ENCODE peak calls at places on chromosomes 2 and 18, in eight cellular contexts. T is bronchial epithelial cell, P is heart left ventricle, J is body of pancreas, Z is kidney epithelial cell, E is psoas muscle, Y is AG04450, K is AG10803. V is an unnamed sample.
A peak's percentile ranks its signal among the peaks of the same experiment; 100 is the strongest.

GRCh38 chr2:236715511-236715961 is 145.9 kb downstream of the ACKR3 start:
- DNase-seq in Z (no peak), E (peak; percentile 76), P (no peak), J (no peak), K (peak; percentile 22), T (no peak), Y (no peak), V (no peak)

GRCh38 chr18:58991127-58991798 is 126.6 kb downstream of the ZNF532 start:
- DNase-seq in Y (no peak), Z (no peak), K (no peak), T (peak; percentile 74), E (no peak), J (no peak), P (no peak), V (peak; percentile 48)

GRCh38 chr18:1014496-1014895 is 109.8 kb downstream of the ADCYAP1 start:
- DNase-seq in K (peak; percentile 51), Z (no peak), E (no peak), T (no peak), P (no peak), Y (no peak), J (no peak), V (no peak)

GRCh38 chr2:45588158-45588829 is 22.8 kb downstream of the SRBD1 start:
- DNase-seq in J (no peak), P (no peak), Y (no peak), E (no peak), K (no peak), T (no peak), Z (no peak), V (no peak)

GRCh38 chr2:31003717-31004116 is 134.5 kb downstream of the GALNT14 start:
- DNase-seq in Y (no peak), T (no peak), Z (no peak), J (no peak), P (no peak), E (no peak), K (no peak), V (no peak)

GRCh38 chr18:13638684-13639083 is 87.7 kb downstream of the FAM210A start:
- DNase-seq in Z (no peak), T (no peak), Y (no peak), P (no peak), E (no peak), K (no peak), J (no peak), V (no peak)

GRCh38 chr2:231676243-231676642 is 32.1 kb upstream of the PTMA start:
- DNase-seq in Z (no peak), T (no peak), E (no peak), K (no peak), P (no peak), Y (no peak), J (no peak), V (no peak)

GRCh38 chr2:156129227-156129626 is 203.3 kb downstream of the NR4A2 start:
- DNase-seq in K (no peak), Z (no peak), P (no peak), T (no peak), J (no peak), E (no peak), Y (no peak), V (no peak)

GRCh38 chr2:61906187-61906470 is 655 bp downstream of the COMMD1 start:
- DNase-seq in Z (no peak), E (no peak), K (no peak), P (no peak), J (no peak), Y (no peak), T (no peak), V (no peak)

GRCh38 chr2:32900246-32901000 is 46.3 kb upstream of the LTBP1 start:
- DNase-seq in J (no peak), Z (no peak), K (no peak), Y (no peak), P (no peak), E (no peak), T (no peak), V (no peak)

GRCh38 chr2:45274190-45274926 is 265.1 kb upstream of the SIX2 start:
- DNase-seq in E (no peak), J (peak; percentile 88), Y (no peak), P (no peak), Z (no peak), T (no peak), K (no peak), V (no peak)

GRCh38 chr2:236856856-236857616 is 228.7 kb upstream of the COPS8 start:
- DNase-seq in Y (no peak), Z (no peak), P (no peak), T (no peak), E (no peak), K (no peak), J (no peak), V (no peak)

GRCh38 chr2:190563109-190563508 is 28.6 kb upstream of the NEMP2 start:
- DNase-seq in Y (no peak), P (no peak), J (no peak), Z (peak; percentile 45), K (no peak), T (peak; percentile 25), E (no peak), V (peak; percentile 36)

GRCh38 chr2:233062447-233062842 is 2.3 kb downstream of the INPP5D start:
- DNase-seq in E (no peak), P (peak; percentile 61), Z (no peak), T (no peak), J (no peak), K (no peak), Y (no peak), V (no peak)

GRCh38 chr2:101758001-101758400 is 60.5 kb downstream of the MAP4K4 start:
- DNase-seq in J (no peak), E (no peak), P (no peak), Z (no peak), Y (no peak), T (no peak), K (peak; percentile 36), V (no peak)

GRCh38 chr2:122070241-122070731 is 314.8 kb downstream of the TSN start:
- DNase-seq in Y (no peak), E (no peak), K (peak; percentile 24), T (no peak), J (no peak), Z (no peak), P (no peak), V (no peak)

GRCh38 chr2:42928161-42928691 is 135.8 kb upstream of the HAAO start:
- DNase-seq in J (no peak), Y (no peak), P (no peak), K (no peak), E (no peak), Z (no peak), T (no peak), V (no peak)

GRCh38 chr2:149090706-149091105 is 52.2 kb downstream of the LYPD6B start:
- DNase-seq in J (no peak), E (no peak), P (no peak), Z (no peak), K (peak; percentile 80), Y (no peak), T (no peak), V (no peak)

GRCh38 chr2:237097326-237097910 is 11.7 kb downstream of the COPS8 start:
- DNase-seq in Y (no peak), K (peak; percentile 46), Z (no peak), T (peak; percentile 24), P (no peak), E (no peak), J (no peak), V (no peak)

GRCh38 chr2:25165992-25166618 is 2.3 kb downstream of the POMC start:
- DNase-seq in Z (no peak), Y (no peak), J (peak; percentile 70), P (no peak), E (peak; percentile 66), T (no peak), K (no peak), V (peak; percentile 36)

GRCh38 chr2:195660265-195660890 is 3.4 kb downstream of the SLC39A10 start:
- DNase-seq in E (no peak), T (peak; percentile 62), P (no peak), Y (peak; percentile 66), Z (no peak), K (peak; percentile 71), J (peak; percentile 74), V (peak; percentile 78)

GRCh38 chr18:9547767-9548166 is 66.6 kb downstream of the PPP4R1 start:
- DNase-seq in Z (no peak), K (no peak), Y (no peak), T (no peak), P (no peak), E (no peak), J (no peak), V (no peak)

GRCh38 chr18:9546468-9546867 is 67.9 kb downstream of the PPP4R1 start:
- DNase-seq in Y (no peak), J (no peak), K (no peak), E (no peak), T (no peak), P (no peak), Z (no peak), V (no peak)

GRCh38 chr18:9552189-9552588 is 62.2 kb downstream of the PPP4R1 start:
- DNase-seq in T (no peak), J (no peak), K (peak; percentile 34), Y (no peak), Z (no peak), E (no peak), P (no peak), V (no peak)

GRCh38 chr18:9550413-9550812 is 63.9 kb downstream of the PPP4R1 start:
- DNase-seq in P (no peak), Y (no peak), T (no peak), J (no peak), Z (no peak), E (no peak), K (no peak), V (no peak)

GRCh38 chr18:9549405-9549804 is 65.0 kb downstream of the PPP4R1 start:
- DNase-seq in J (no peak), E (no peak), Z (no peak), Y (no peak), K (no peak), P (no peak), T (no peak), V (no peak)
- TF ChIP-seq CTCF in J (peak; percentile 29), E (no peak), Z (peak; percentile 18), Y (peak; percentile 21), K (no peak), P (no peak), T (no peak), V (peak; percentile 18)

GRCh38 chr2:174977364-174977763 is 27.8 kb downstream of the CHN1 start:
- DNase-seq in T (peak; percentile 20), P (no peak), J (no peak), Y (no peak), Z (no peak), K (no peak), E (no peak), V (peak; percentile 64)
- H3K4me3 ChIP-seq in T (no peak overlapping the region), P (no peak overlapping the region), J (no peak overlapping the region), Y (no peak overlapping the region), Z (no peak overlapping the region), K (no peak overlapping the region), E (no peak overlapping the region), V (no peak overlapping the region)

DNA sequence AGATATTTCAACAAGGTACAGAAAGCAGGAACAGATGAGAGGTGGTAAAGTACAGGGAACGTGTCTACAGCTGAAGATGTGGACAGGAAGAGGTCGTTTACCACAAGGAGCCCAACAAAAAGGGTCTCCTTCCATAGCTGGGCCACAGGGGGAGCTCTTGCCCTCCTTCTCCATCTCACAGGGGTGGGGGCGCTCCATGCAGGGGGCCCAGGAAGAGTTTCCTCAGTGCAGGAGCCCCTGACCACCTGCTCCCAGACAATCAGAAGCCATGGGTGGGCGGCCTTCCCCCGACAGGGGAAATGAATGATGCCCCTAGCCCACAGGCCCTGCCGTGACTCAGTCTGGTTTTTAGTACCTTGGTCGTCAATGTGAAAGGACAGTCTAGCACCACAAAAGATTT is 163.6 kb upstream of the ZNF516 start:
- DNase-seq in Y (no peak), J (no peak), K (no peak), P (no peak), E (no peak), T (no peak), Z (no peak), V (no peak)
- TF ChIP-seq CTCF in Y (peak; percentile 41), J (no peak), K (peak; percentile 27), P (no peak), E (no peak), T (peak; percentile 28), Z (peak; percentile 45), V (peak; percentile 11)

GRCh38 chr2:163348843-163349395 is 386.9 kb downstream of the FIGN start:
- DNase-seq in K (peak; percentile 41), Z (peak; percentile 34), J (no peak), P (no peak), T (no peak), E (no peak), Y (peak; percentile 8), V (peak; percentile 7)
- H3K4me3 ChIP-seq in K (no peak overlapping the region), Z (no peak overlapping the region), J (no peak overlapping the region), P (peak overlapping the region; percentile 54), T (no peak overlapping the region), E (peak overlapping the region; percentile 61), Y (peak overlapping the region; percentile 50), V (peak overlapping the region; percentile 32)